ENCODE peak calls at places on chromosomes 11 and 22, in five cellular contexts. One of them, this sample, is unnamed.

GRCh38 chr22:23411739-23412138 is 168.4 kb downstream of the IGLL1 start:
- DNase-seq in spleen: no peak
- DNase-seq in GM06990: no peak
- DNase-seq in astrocyte of the spinal cord: no peak
- DNase-seq in esophagus squamous epithelium: no peak
- DNase-seq in this sample: no peak

GRCh38 chr22:42642801-42643631 is 2.6 kb upstream of the ATP5MGL start:
- DNase-seq in spleen: no peak
- DNase-seq in GM06990: peak; percentile 42
- DNase-seq in astrocyte of the spinal cord: no peak
- DNase-seq in esophagus squamous epithelium: no peak
- DNase-seq in this sample: peak; percentile 74

GRCh38 chr22:48570912-48571311 is 1256.8 kb downstream of the BRD1 start:
- DNase-seq in spleen: no peak
- DNase-seq in GM06990: no peak
- DNase-seq in astrocyte of the spinal cord: no peak
- DNase-seq in esophagus squamous epithelium: no peak
- DNase-seq in this sample: no peak

GRCh38 chr11:100851129-100851528 is 164.0 kb downstream of the ARHGAP42 start:
- DNase-seq in spleen: no peak
- DNase-seq in GM06990: no peak
- DNase-seq in astrocyte of the spinal cord: no peak
- DNase-seq in esophagus squamous epithelium: no peak
- DNase-seq in this sample: no peak

GRCh38 chr11:62012451-62013265 is 45.2 kb upstream of the FTH1 start:
- DNase-seq in spleen: peak; percentile 64
- DNase-seq in GM06990: no peak
- DNase-seq in astrocyte of the spinal cord: no peak
- DNase-seq in esophagus squamous epithelium: no peak
- DNase-seq in this sample: no peak

GRCh38 chr11:63985812-63986155 is 454 bp upstream of the OTUB1 start:
- DNase-seq in spleen: peak; percentile 94
- DNase-seq in GM06990: peak; percentile 85
- DNase-seq in astrocyte of the spinal cord: no peak
- DNase-seq in esophagus squamous epithelium: no peak
- DNase-seq in this sample: peak; percentile 81

GRCh38 chr11:61541568-61541967 is 33.0 kb downstream of the LRRC10B start:
- DNase-seq in spleen: no peak
- DNase-seq in GM06990: no peak
- DNase-seq in astrocyte of the spinal cord: no peak
- DNase-seq in esophagus squamous epithelium: no peak
- DNase-seq in this sample: peak; percentile 92

GRCh38 chr11:48184452-48184851 is 32.2 kb upstream of the OR4B1 start:
- DNase-seq in spleen: no peak
- DNase-seq in GM06990: no peak
- DNase-seq in astrocyte of the spinal cord: no peak
- DNase-seq in esophagus squamous epithelium: no peak
- DNase-seq in this sample: no peak

GRCh38 chr11:296976-297665 is 2.2 kb downstream of the IFITM5 start:
- DNase-seq in spleen: peak; percentile 71
- DNase-seq in GM06990: no peak
- DNase-seq in astrocyte of the spinal cord: no peak
- DNase-seq in esophagus squamous epithelium: no peak
- DNase-seq in this sample: peak; percentile 51

GRCh38 chr11:103338621-103339484 is 229.6 kb downstream of the DYNC2H1 start:
- DNase-seq in spleen: no peak
- DNase-seq in GM06990: no peak
- DNase-seq in astrocyte of the spinal cord: peak; percentile 36
- DNase-seq in esophagus squamous epithelium: no peak
- DNase-seq in this sample: peak; percentile 20

GRCh38 chr22:28498044-28498443 is 181.6 kb downstream of the TTC28 start:
- DNase-seq in spleen: no peak
- DNase-seq in GM06990: no peak
- DNase-seq in astrocyte of the spinal cord: no peak
- DNase-seq in esophagus squamous epithelium: no peak
- DNase-seq in this sample: no peak

GRCh38 chr11:59216654-59217640 is 4.2 kb upstream of the MPEG1 start:
- DNase-seq in spleen: peak; percentile 80
- DNase-seq in GM06990: peak; percentile 85
- DNase-seq in astrocyte of the spinal cord: no peak
- DNase-seq in esophagus squamous epithelium: no peak
- DNase-seq in this sample: no peak

GRCh38 chr11:2578934-2579280 is 120.9 kb downstream of the KCNQ1OT1 start:
- DNase-seq in spleen: peak; percentile 43
- DNase-seq in GM06990: no peak
- DNase-seq in astrocyte of the spinal cord: no peak
- DNase-seq in esophagus squamous epithelium: no peak
- DNase-seq in this sample: no peak

GRCh38 chr11:130673698-130674097 is 225.3 kb downstream of the ADAMTS15 start:
- DNase-seq in spleen: no peak
- DNase-seq in GM06990: no peak
- DNase-seq in astrocyte of the spinal cord: no peak
- DNase-seq in esophagus squamous epithelium: no peak
- DNase-seq in this sample: no peak

GRCh38 chr11:130675917-130676316 is 227.5 kb downstream of the ADAMTS15 start:
- DNase-seq in spleen: no peak
- DNase-seq in GM06990: no peak
- DNase-seq in astrocyte of the spinal cord: no peak
- DNase-seq in esophagus squamous epithelium: no peak
- DNase-seq in this sample: no peak

GRCh38 chr11:130677486-130678153 is 229.2 kb downstream of the ADAMTS15 start:
- DNase-seq in spleen: no peak
- DNase-seq in GM06990: no peak
- DNase-seq in astrocyte of the spinal cord: peak; percentile 47
- DNase-seq in esophagus squamous epithelium: no peak
- DNase-seq in this sample: peak; percentile 38

GRCh38 chr11:130674686-130675085 is 226.2 kb downstream of the ADAMTS15 start:
- DNase-seq in spleen: no peak
- DNase-seq in GM06990: no peak
- DNase-seq in astrocyte of the spinal cord: no peak
- DNase-seq in esophagus squamous epithelium: no peak
- DNase-seq in this sample: no peak

GRCh38 chr11:130675456-130675855 is 227.0 kb downstream of the ADAMTS15 start:
- DNase-seq in spleen: no peak
- DNase-seq in GM06990: no peak
- DNase-seq in astrocyte of the spinal cord: peak; percentile 60
- DNase-seq in esophagus squamous epithelium: no peak
- DNase-seq in this sample: no peak
- H3K4me3 ChIP-seq in spleen: no peak overlapping the region
- H3K4me3 ChIP-seq in GM06990: no peak overlapping the region
- H3K4me3 ChIP-seq in astrocyte of the spinal cord: no peak overlapping the region
- H3K4me3 ChIP-seq in esophagus squamous epithelium: no peak overlapping the region
- H3K4me3 ChIP-seq in this sample: no peak overlapping the region

GRCh38 chr11:115587718-115588342 is 83.6 kb upstream of the CADM1 start:
- DNase-seq in spleen: no peak
- DNase-seq in GM06990: no peak
- DNase-seq in astrocyte of the spinal cord: no peak
- DNase-seq in esophagus squamous epithelium: no peak
- DNase-seq in this sample: no peak

GRCh38 chr11:115585361-115586024 is 81.3 kb upstream of the CADM1 start:
- DNase-seq in spleen: no peak
- DNase-seq in GM06990: peak; percentile 57
- DNase-seq in astrocyte of the spinal cord: no peak
- DNase-seq in esophagus squamous epithelium: no peak
- DNase-seq in this sample: no peak

GRCh38 chr11:115591380-115591779 is 87.2 kb upstream of the CADM1 start:
- DNase-seq in spleen: no peak
- DNase-seq in GM06990: no peak
- DNase-seq in astrocyte of the spinal cord: no peak
- DNase-seq in esophagus squamous epithelium: no peak
- DNase-seq in this sample: no peak

DNA sequence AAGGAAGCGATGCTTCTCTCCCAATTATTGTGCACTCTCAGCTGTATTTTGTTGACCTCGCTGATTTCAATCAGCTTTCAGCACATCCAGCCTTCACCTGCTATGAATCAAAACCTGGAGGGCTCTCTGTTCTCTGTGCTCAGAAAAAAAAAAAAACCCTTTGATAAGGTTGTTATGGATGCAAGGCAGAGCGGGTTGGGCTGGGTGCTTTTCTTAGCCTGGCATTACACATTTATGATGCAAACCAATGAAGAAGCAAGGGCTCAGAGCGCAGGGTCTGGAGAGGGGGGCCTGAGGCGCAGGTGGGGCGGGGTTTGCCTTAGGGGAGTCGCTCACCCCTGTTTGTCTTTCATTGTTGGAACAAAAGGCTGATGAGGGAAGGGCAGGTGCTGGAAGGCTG is 86.0 kb upstream of the CADM1 start:
- DNase-seq in spleen: no peak
- DNase-seq in GM06990: no peak
- DNase-seq in astrocyte of the spinal cord: no peak
- DNase-seq in esophagus squamous epithelium: no peak
- DNase-seq in this sample: peak; percentile 43
- H3K4me3 ChIP-seq in spleen: no peak overlapping the region
- H3K4me3 ChIP-seq in GM06990: no peak overlapping the region
- H3K4me3 ChIP-seq in astrocyte of the spinal cord: no peak overlapping the region
- H3K4me3 ChIP-seq in esophagus squamous epithelium: no peak overlapping the region
- H3K4me3 ChIP-seq in this sample: no peak overlapping the region

GRCh38 chr11:5390210-5390609 is 6.6 kb downstream of the OR51M1 start:
- DNase-seq in spleen: no peak
- DNase-seq in GM06990: no peak
- DNase-seq in astrocyte of the spinal cord: no peak
- DNase-seq in esophagus squamous epithelium: no peak
- DNase-seq in this sample: no peak
- H3K4me3 ChIP-seq in spleen: no peak overlapping the region
- H3K4me3 ChIP-seq in GM06990: no peak overlapping the region
- H3K4me3 ChIP-seq in astrocyte of the spinal cord: no peak overlapping the region
- H3K4me3 ChIP-seq in esophagus squamous epithelium: no peak overlapping the region
- H3K4me3 ChIP-seq in this sample: no peak overlapping the region

DNA sequence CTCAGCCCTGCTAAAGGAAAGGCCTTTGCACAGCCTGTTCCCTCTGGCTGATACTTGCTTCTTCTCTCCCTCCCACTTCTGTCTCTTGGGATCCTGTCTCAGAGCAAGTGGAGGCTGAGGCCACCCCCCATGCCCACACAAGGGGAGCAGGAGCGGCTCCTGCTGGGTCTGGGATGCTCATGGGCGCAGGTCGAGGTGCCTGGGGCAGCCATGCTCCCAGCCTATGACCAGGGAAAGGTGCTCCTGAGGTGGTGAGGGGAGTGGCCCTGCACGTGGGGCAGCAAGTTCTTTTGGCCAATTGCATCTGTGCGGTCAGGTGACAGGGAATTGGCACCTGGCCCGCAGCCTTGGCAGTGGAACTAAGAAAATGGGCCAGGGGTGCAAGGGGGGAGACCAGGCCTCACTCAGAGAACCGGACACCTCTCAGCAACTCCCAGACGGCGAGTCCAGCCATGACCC is 1.5 kb downstream of the MAPK11 start:
- DNase-seq in spleen: no peak
- DNase-seq in GM06990: no peak
- DNase-seq in astrocyte of the spinal cord: no peak
- DNase-seq in esophagus squamous epithelium: no peak
- DNase-seq in this sample: no peak
- H3K4me3 ChIP-seq in spleen: no peak overlapping the region
- H3K4me3 ChIP-seq in GM06990: no peak overlapping the region
- H3K4me3 ChIP-seq in astrocyte of the spinal cord: no peak overlapping the region
- H3K4me3 ChIP-seq in esophagus squamous epithelium: no peak overlapping the region
- H3K4me3 ChIP-seq in this sample: no peak overlapping the region

DNA sequence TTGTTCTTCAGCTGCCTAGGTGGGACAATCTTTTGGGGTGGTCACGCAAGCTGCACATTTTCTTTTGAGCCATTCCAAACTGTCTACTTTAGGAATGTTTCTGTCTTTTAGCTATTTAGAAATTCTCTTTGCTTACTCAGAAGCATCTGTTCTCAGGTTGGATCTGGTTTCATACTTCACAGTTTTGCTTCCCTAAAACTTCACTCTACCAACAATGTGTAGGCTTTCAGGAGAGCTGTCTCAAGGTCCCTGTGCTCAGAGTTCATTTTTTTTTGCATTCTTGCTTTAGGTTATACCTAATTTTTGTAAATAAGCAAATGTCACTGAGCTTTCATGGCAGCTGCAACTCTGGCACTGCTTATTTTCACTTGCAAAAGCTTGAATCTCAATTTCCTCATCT is 36.7 kb downstream of the CCDC90B start:
- DNase-seq in spleen: no peak
- DNase-seq in GM06990: no peak
- DNase-seq in astrocyte of the spinal cord: no peak
- DNase-seq in esophagus squamous epithelium: no peak
- DNase-seq in this sample: no peak
- H3K4me3 ChIP-seq in spleen: no peak overlapping the region
- H3K4me3 ChIP-seq in GM06990: no peak overlapping the region
- H3K4me3 ChIP-seq in astrocyte of the spinal cord: no peak overlapping the region
- H3K4me3 ChIP-seq in esophagus squamous epithelium: no peak overlapping the region
- H3K4me3 ChIP-seq in this sample: no peak overlapping the region

GRCh38 chr11:129947474-129947873 is 52.1 kb upstream of the NFRKB start:
- DNase-seq in spleen: no peak
- DNase-seq in GM06990: no peak
- DNase-seq in astrocyte of the spinal cord: no peak
- DNase-seq in esophagus squamous epithelium: no peak
- DNase-seq in this sample: peak; percentile 72
- H3K4me3 ChIP-seq in spleen: no peak overlapping the region
- H3K4me3 ChIP-seq in GM06990: no peak overlapping the region
- H3K4me3 ChIP-seq in astrocyte of the spinal cord: no peak overlapping the region
- H3K4me3 ChIP-seq in esophagus squamous epithelium: no peak overlapping the region
- H3K4me3 ChIP-seq in this sample: no peak overlapping the region

GRCh38 chr11:65506770-65507485 is 8.1 kb downstream of the MALAT1 start:
- DNase-seq in spleen: no peak
- DNase-seq in GM06990: peak; percentile 75
- DNase-seq in astrocyte of the spinal cord: peak; percentile 64
- DNase-seq in esophagus squamous epithelium: no peak
- DNase-seq in this sample: peak; percentile 27
- H3K4me3 ChIP-seq in spleen: peak overlapping the region; percentile 72
- H3K4me3 ChIP-seq in GM06990: peak overlapping the region; percentile 31
- H3K4me3 ChIP-seq in astrocyte of the spinal cord: peak overlapping the region; percentile 91
- H3K4me3 ChIP-seq in esophagus squamous epithelium: no peak overlapping the region
- H3K4me3 ChIP-seq in this sample: peak overlapping the region; percentile 17

DNA sequence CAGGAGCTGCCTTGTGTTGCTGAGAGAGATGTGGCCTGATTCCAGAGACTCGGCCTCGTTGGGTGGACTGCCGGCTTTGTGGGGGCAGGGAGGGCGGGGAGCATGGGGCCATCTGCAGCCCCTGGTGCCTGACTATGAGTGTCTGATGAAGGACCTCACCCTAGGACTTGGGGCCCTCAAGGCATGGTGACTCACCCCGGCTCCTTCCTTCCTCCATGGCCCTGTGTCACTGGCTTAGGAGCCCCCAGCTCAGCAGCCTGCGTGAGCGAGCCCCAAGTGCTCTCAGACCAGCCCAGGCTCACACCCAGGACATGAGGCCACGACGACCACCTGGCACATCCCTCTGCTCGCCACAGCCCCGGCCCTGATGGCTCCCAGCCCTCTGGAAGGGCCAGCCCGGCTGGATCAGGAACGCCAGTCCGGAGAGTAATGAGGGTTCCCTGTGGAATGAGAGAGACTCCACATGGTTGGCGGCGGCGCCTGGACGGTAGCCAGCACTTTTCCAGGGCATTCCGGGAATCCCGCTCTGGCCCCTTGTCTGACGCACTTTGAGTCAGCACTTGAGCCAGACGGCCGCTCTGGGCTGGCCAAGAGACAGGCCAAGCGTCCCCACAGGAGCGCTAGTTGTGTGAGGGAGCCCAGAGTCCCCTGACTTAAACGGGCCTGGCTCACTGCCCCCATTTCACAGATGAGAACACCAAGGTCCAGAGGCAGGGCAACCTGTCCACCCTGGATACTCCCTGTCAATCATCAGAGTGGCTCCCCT is 50.6 kb upstream of the SHISAL1 start:
- DNase-seq in spleen: peak; percentile 86
- DNase-seq in GM06990: no peak
- DNase-seq in astrocyte of the spinal cord: peak; percentile 95
- DNase-seq in esophagus squamous epithelium: no peak
- DNase-seq in this sample: no peak
- H3K4me3 ChIP-seq in spleen: no peak overlapping the region
- H3K4me3 ChIP-seq in GM06990: no peak overlapping the region
- H3K4me3 ChIP-seq in astrocyte of the spinal cord: no peak overlapping the region
- H3K4me3 ChIP-seq in esophagus squamous epithelium: no peak overlapping the region
- H3K4me3 ChIP-seq in this sample: no peak overlapping the region

GRCh38 chr11:17010851-17011420 is 3.3 kb downstream of the PLEKHA7 start:
- DNase-seq in spleen: no peak
- DNase-seq in GM06990: no peak
- DNase-seq in astrocyte of the spinal cord: no peak
- DNase-seq in esophagus squamous epithelium: no peak
- DNase-seq in this sample: peak; percentile 51
- H3K4me3 ChIP-seq in spleen: no peak overlapping the region
- H3K4me3 ChIP-seq in GM06990: no peak overlapping the region
- H3K4me3 ChIP-seq in astrocyte of the spinal cord: no peak overlapping the region
- H3K4me3 ChIP-seq in esophagus squamous epithelium: no peak overlapping the region
- H3K4me3 ChIP-seq in this sample: no peak overlapping the region